ENCODE peak calls at places on chromosomes 4 and X, in ten cellular contexts. One of them, this sample, is unnamed.
A peak's percentile ranks its signal among the peaks of the same experiment; 100 is the strongest.

GRCh38 chrX:11766487-11766886 is 8.4 kb downstream of the MSL3 start:
- DNase-seq in kidney epithelial cell: no peak
- DNase-seq in fibroblast of pulmonary artery: no peak
- DNase-seq in astrocyte of the spinal cord: no peak
- DNase-seq in WERI-Rb-1: no peak
- DNase-seq in IMR-90: no peak
- DNase-seq in cardiac fibroblast: no peak
- DNase-seq in HFF-Myc: no peak
- DNase-seq in fibroblast of lung: no peak
- DNase-seq in fibroblast of villous mesenchyme: no peak
- DNase-seq in this sample: no peak

GRCh38 chr4:154123897-154124296 is 335.0 kb upstream of the SFRP2 start:
- DNase-seq in kidney epithelial cell: no peak
- DNase-seq in fibroblast of pulmonary artery: no peak
- DNase-seq in astrocyte of the spinal cord: no peak
- DNase-seq in WERI-Rb-1: no peak
- DNase-seq in IMR-90: no peak
- DNase-seq in cardiac fibroblast: no peak
- DNase-seq in HFF-Myc: no peak
- DNase-seq in fibroblast of lung: no peak
- DNase-seq in fibroblast of villous mesenchyme: no peak
- DNase-seq in this sample: no peak

GRCh38 chrX:25012433-25012735 is 3.4 kb downstream of the ARX start:
- DNase-seq in kidney epithelial cell: no peak
- DNase-seq in fibroblast of pulmonary artery: no peak
- DNase-seq in astrocyte of the spinal cord: no peak
- DNase-seq in WERI-Rb-1: no peak
- DNase-seq in IMR-90: no peak
- DNase-seq in cardiac fibroblast: no peak
- DNase-seq in HFF-Myc: no peak
- DNase-seq in fibroblast of lung: no peak
- DNase-seq in fibroblast of villous mesenchyme: no peak
- DNase-seq in this sample: no peak

GRCh38 chrX:129842510-129843208 is 1.0 kb downstream of the ZDHHC9 start:
- DNase-seq in kidney epithelial cell: no peak
- DNase-seq in fibroblast of pulmonary artery: peak; percentile 49
- DNase-seq in astrocyte of the spinal cord: peak; percentile 27
- DNase-seq in WERI-Rb-1: no peak
- DNase-seq in IMR-90: peak; percentile 49
- DNase-seq in cardiac fibroblast: peak; percentile 69
- DNase-seq in HFF-Myc: no peak
- DNase-seq in fibroblast of lung: peak; percentile 35
- DNase-seq in fibroblast of villous mesenchyme: peak; percentile 38
- DNase-seq in this sample: peak; percentile 59

GRCh38 chrX:20063153-20063552 is 53.6 kb downstream of the MAP7D2 start:
- DNase-seq in kidney epithelial cell: no peak
- DNase-seq in fibroblast of pulmonary artery: no peak
- DNase-seq in astrocyte of the spinal cord: no peak
- DNase-seq in WERI-Rb-1: no peak
- DNase-seq in IMR-90: no peak
- DNase-seq in cardiac fibroblast: no peak
- DNase-seq in HFF-Myc: no peak
- DNase-seq in fibroblast of lung: no peak
- DNase-seq in fibroblast of villous mesenchyme: no peak
- DNase-seq in this sample: no peak

GRCh38 chr4:175413561-175413960 is 398.5 kb downstream of the GPM6A start:
- DNase-seq in kidney epithelial cell: peak; percentile 44
- DNase-seq in fibroblast of pulmonary artery: no peak
- DNase-seq in astrocyte of the spinal cord: peak; percentile 94
- DNase-seq in WERI-Rb-1: no peak
- DNase-seq in IMR-90: no peak
- DNase-seq in cardiac fibroblast: no peak
- DNase-seq in HFF-Myc: no peak
- DNase-seq in fibroblast of lung: no peak
- DNase-seq in fibroblast of villous mesenchyme: peak; percentile 34
- DNase-seq in this sample: peak; percentile 63

GRCh38 chr4:103008875-103009729 is 10.4 kb downstream of the SLC9B1 start:
- DNase-seq in kidney epithelial cell: no peak
- DNase-seq in fibroblast of pulmonary artery: peak; percentile 90
- DNase-seq in astrocyte of the spinal cord: peak; percentile 75
- DNase-seq in WERI-Rb-1: peak; percentile 22
- DNase-seq in IMR-90: peak; percentile 80
- DNase-seq in cardiac fibroblast: peak; percentile 86
- DNase-seq in HFF-Myc: peak; percentile 69
- DNase-seq in fibroblast of lung: peak; percentile 87
- DNase-seq in fibroblast of villous mesenchyme: peak; percentile 80
- DNase-seq in this sample: peak; percentile 65

GRCh38 chrX:24525455-24525854 is 60.4 kb downstream of the PDK3 start:
- DNase-seq in kidney epithelial cell: no peak
- DNase-seq in fibroblast of pulmonary artery: no peak
- DNase-seq in astrocyte of the spinal cord: no peak
- DNase-seq in WERI-Rb-1: no peak
- DNase-seq in IMR-90: no peak
- DNase-seq in cardiac fibroblast: no peak
- DNase-seq in HFF-Myc: no peak
- DNase-seq in fibroblast of lung: no peak
- DNase-seq in fibroblast of villous mesenchyme: no peak
- DNase-seq in this sample: no peak

GRCh38 chrX:21978346-21978745 is 37.8 kb downstream of the SMS start:
- DNase-seq in kidney epithelial cell: no peak
- DNase-seq in fibroblast of pulmonary artery: no peak
- DNase-seq in astrocyte of the spinal cord: no peak
- DNase-seq in WERI-Rb-1: no peak
- DNase-seq in IMR-90: no peak
- DNase-seq in cardiac fibroblast: no peak
- DNase-seq in HFF-Myc: no peak
- DNase-seq in fibroblast of lung: no peak
- DNase-seq in fibroblast of villous mesenchyme: no peak
- DNase-seq in this sample: no peak

GRCh38 chr4:76090241-76090691 is 15.8 kb downstream of the ART3 start:
- DNase-seq in kidney epithelial cell: peak; percentile 52
- DNase-seq in fibroblast of pulmonary artery: peak; percentile 88
- DNase-seq in astrocyte of the spinal cord: peak; percentile 22
- DNase-seq in WERI-Rb-1: no peak
- DNase-seq in IMR-90: peak; percentile 94
- DNase-seq in cardiac fibroblast: peak; percentile 86
- DNase-seq in HFF-Myc: no peak
- DNase-seq in fibroblast of lung: peak; percentile 90
- DNase-seq in fibroblast of villous mesenchyme: peak; percentile 98
- DNase-seq in this sample: peak; percentile 72

GRCh38 chr4:72777436-72777835 is 208.4 kb upstream of the ADAMTS3 start:
- DNase-seq in kidney epithelial cell: no peak
- DNase-seq in fibroblast of pulmonary artery: no peak
- DNase-seq in astrocyte of the spinal cord: no peak
- DNase-seq in WERI-Rb-1: no peak
- DNase-seq in IMR-90: no peak
- DNase-seq in cardiac fibroblast: no peak
- DNase-seq in HFF-Myc: no peak
- DNase-seq in fibroblast of lung: no peak
- DNase-seq in fibroblast of villous mesenchyme: no peak
- DNase-seq in this sample: no peak

GRCh38 chrX:128518508-128518907 is 466.3 kb upstream of the ACTRT1 start:
- DNase-seq in kidney epithelial cell: no peak
- DNase-seq in fibroblast of pulmonary artery: peak; percentile 0
- DNase-seq in astrocyte of the spinal cord: peak; percentile 5
- DNase-seq in WERI-Rb-1: peak; percentile 17
- DNase-seq in IMR-90: peak; percentile 1
- DNase-seq in cardiac fibroblast: peak; percentile 5
- DNase-seq in HFF-Myc: no peak
- DNase-seq in fibroblast of lung: no peak
- DNase-seq in fibroblast of villous mesenchyme: peak; percentile 0
- DNase-seq in this sample: no peak

GRCh38 chr4:126727461-126727860 is 905.3 kb upstream of the INTU start:
- DNase-seq in kidney epithelial cell: no peak
- DNase-seq in fibroblast of pulmonary artery: peak; percentile 31
- DNase-seq in astrocyte of the spinal cord: peak; percentile 36
- DNase-seq in WERI-Rb-1: no peak
- DNase-seq in IMR-90: peak; percentile 31
- DNase-seq in cardiac fibroblast: peak; percentile 37
- DNase-seq in HFF-Myc: no peak
- DNase-seq in fibroblast of lung: peak; percentile 28
- DNase-seq in fibroblast of villous mesenchyme: no peak
- DNase-seq in this sample: peak; percentile 27

GRCh38 chr4:153068751-153069150 is 132.6 kb downstream of the FHDC1 start:
- DNase-seq in kidney epithelial cell: no peak
- DNase-seq in fibroblast of pulmonary artery: no peak
- DNase-seq in astrocyte of the spinal cord: no peak
- DNase-seq in WERI-Rb-1: no peak
- DNase-seq in IMR-90: no peak
- DNase-seq in cardiac fibroblast: no peak
- DNase-seq in HFF-Myc: no peak
- DNase-seq in fibroblast of lung: no peak
- DNase-seq in fibroblast of villous mesenchyme: no peak
- DNase-seq in this sample: no peak

GRCh38 chr4:24519649-24520048 is 64.7 kb downstream of the DHX15 start:
- DNase-seq in kidney epithelial cell: peak; percentile 53
- DNase-seq in fibroblast of pulmonary artery: peak; percentile 64
- DNase-seq in astrocyte of the spinal cord: peak; percentile 29
- DNase-seq in WERI-Rb-1: no peak
- DNase-seq in IMR-90: peak; percentile 47
- DNase-seq in cardiac fibroblast: peak; percentile 42
- DNase-seq in HFF-Myc: no peak
- DNase-seq in fibroblast of lung: no peak
- DNase-seq in fibroblast of villous mesenchyme: no peak
- DNase-seq in this sample: peak; percentile 13

GRCh38 chr4:67198757-67199156 is 346.5 kb downstream of the CENPC start:
- DNase-seq in kidney epithelial cell: peak; percentile 18
- DNase-seq in fibroblast of pulmonary artery: peak; percentile 77
- DNase-seq in astrocyte of the spinal cord: peak; percentile 70
- DNase-seq in WERI-Rb-1: peak; percentile 30
- DNase-seq in IMR-90: no peak
- DNase-seq in cardiac fibroblast: peak; percentile 63
- DNase-seq in HFF-Myc: no peak
- DNase-seq in fibroblast of lung: no peak
- DNase-seq in fibroblast of villous mesenchyme: no peak
- DNase-seq in this sample: no peak

GRCh38 chrX:3345281-3346081 is 971 bp downstream of the MXRA5 start:
- DNase-seq in kidney epithelial cell: no peak
- DNase-seq in fibroblast of pulmonary artery: peak; percentile 10
- DNase-seq in astrocyte of the spinal cord: peak; percentile 57
- DNase-seq in WERI-Rb-1: no peak
- DNase-seq in IMR-90: no peak
- DNase-seq in cardiac fibroblast: peak; percentile 1
- DNase-seq in HFF-Myc: no peak
- DNase-seq in fibroblast of lung: peak; percentile 11
- DNase-seq in fibroblast of villous mesenchyme: peak; percentile 40
- DNase-seq in this sample: peak; percentile 76

GRCh38 chr4:8269535-8270417 is at the start of gene HTRA3:
- DNase-seq in kidney epithelial cell: no peak
- DNase-seq in fibroblast of pulmonary artery: peak; percentile 64
- DNase-seq in astrocyte of the spinal cord: no peak
- DNase-seq in WERI-Rb-1: no peak
- DNase-seq in IMR-90: peak; percentile 31
- DNase-seq in cardiac fibroblast: no peak
- DNase-seq in HFF-Myc: no peak
- DNase-seq in fibroblast of lung: peak; percentile 48
- DNase-seq in fibroblast of villous mesenchyme: peak; percentile 75
- DNase-seq in this sample: no peak
- H3K4me3 ChIP-seq in kidney epithelial cell: no peak within 1 kb of the TSS
- H3K4me3 ChIP-seq in fibroblast of pulmonary artery: peak within 1 kb of the TSS; percentile 44
- H3K4me3 ChIP-seq in astrocyte of the spinal cord: no peak within 1 kb of the TSS
- H3K4me3 ChIP-seq in WERI-Rb-1: no peak within 1 kb of the TSS
- H3K4me3 ChIP-seq in IMR-90: peak within 1 kb of the TSS; percentile 34
- H3K4me3 ChIP-seq in cardiac fibroblast: peak within 1 kb of the TSS; percentile 34
- H3K4me3 ChIP-seq in HFF-Myc: peak within 1 kb of the TSS; percentile 36
- H3K4me3 ChIP-seq in fibroblast of lung: peak within 1 kb of the TSS; percentile 40
- H3K4me3 ChIP-seq in fibroblast of villous mesenchyme: peak within 1 kb of the TSS; percentile 63
- H3K4me3 ChIP-seq in this sample: peak within 1 kb of the TSS; percentile 22

GRCh38 chrX:70960728-70961127 is 29.8 kb upstream of the SLC7A3 start:
- DNase-seq in kidney epithelial cell: no peak
- DNase-seq in fibroblast of pulmonary artery: peak; percentile 6
- DNase-seq in astrocyte of the spinal cord: no peak
- DNase-seq in WERI-Rb-1: no peak
- DNase-seq in IMR-90: no peak
- DNase-seq in cardiac fibroblast: peak; percentile 10
- DNase-seq in HFF-Myc: no peak
- DNase-seq in fibroblast of lung: no peak
- DNase-seq in fibroblast of villous mesenchyme: peak; percentile 12
- DNase-seq in this sample: no peak
- TF ChIP-seq CTCF in kidney epithelial cell: no peak
- TF ChIP-seq CTCF in fibroblast of pulmonary artery: no peak
- TF ChIP-seq CTCF in astrocyte of the spinal cord: no peak
- TF ChIP-seq CTCF in WERI-Rb-1: no peak
- TF ChIP-seq CTCF in IMR-90: peak; percentile 6
- TF ChIP-seq CTCF in cardiac fibroblast: no peak
- TF ChIP-seq CTCF in HFF-Myc: no peak
- TF ChIP-seq CTCF in fibroblast of lung: no peak
- TF ChIP-seq CTCF in fibroblast of villous mesenchyme: peak; percentile 8
- TF ChIP-seq CTCF in this sample: no peak

GRCh38 chr4:136650541-136651277 is 881.6 kb downstream of the PCDH18 start:
- DNase-seq in kidney epithelial cell: peak; percentile 78
- DNase-seq in fibroblast of pulmonary artery: peak; percentile 25
- DNase-seq in astrocyte of the spinal cord: peak; percentile 70
- DNase-seq in WERI-Rb-1: no peak
- DNase-seq in IMR-90: peak; percentile 62
- DNase-seq in cardiac fibroblast: peak; percentile 65
- DNase-seq in HFF-Myc: no peak
- DNase-seq in fibroblast of lung: peak; percentile 31
- DNase-seq in fibroblast of villous mesenchyme: peak; percentile 11
- DNase-seq in this sample: no peak
- H3K4me3 ChIP-seq in kidney epithelial cell: no peak overlapping the region
- H3K4me3 ChIP-seq in fibroblast of pulmonary artery: no peak overlapping the region
- H3K4me3 ChIP-seq in astrocyte of the spinal cord: no peak overlapping the region
- H3K4me3 ChIP-seq in WERI-Rb-1: no peak overlapping the region
- H3K4me3 ChIP-seq in IMR-90: no peak overlapping the region
- H3K4me3 ChIP-seq in cardiac fibroblast: no peak overlapping the region
- H3K4me3 ChIP-seq in HFF-Myc: no peak overlapping the region
- H3K4me3 ChIP-seq in fibroblast of lung: no peak overlapping the region
- H3K4me3 ChIP-seq in fibroblast of villous mesenchyme: no peak overlapping the region
- H3K4me3 ChIP-seq in this sample: no peak overlapping the region

GRCh38 chr4:39657465-39657864 is 18.8 kb upstream of the SMIM14 start:
- DNase-seq in kidney epithelial cell: no peak
- DNase-seq in fibroblast of pulmonary artery: no peak
- DNase-seq in astrocyte of the spinal cord: no peak
- DNase-seq in WERI-Rb-1: no peak
- DNase-seq in IMR-90: no peak
- DNase-seq in cardiac fibroblast: no peak
- DNase-seq in HFF-Myc: no peak
- DNase-seq in fibroblast of lung: no peak
- DNase-seq in fibroblast of villous mesenchyme: no peak
- DNase-seq in this sample: no peak
- TF ChIP-seq CTCF in kidney epithelial cell: no peak
- TF ChIP-seq CTCF in fibroblast of pulmonary artery: no peak
- TF ChIP-seq CTCF in astrocyte of the spinal cord: no peak
- TF ChIP-seq CTCF in WERI-Rb-1: no peak
- TF ChIP-seq CTCF in IMR-90: no peak
- TF ChIP-seq CTCF in cardiac fibroblast: no peak
- TF ChIP-seq CTCF in HFF-Myc: no peak
- TF ChIP-seq CTCF in fibroblast of lung: no peak
- TF ChIP-seq CTCF in fibroblast of villous mesenchyme: no peak
- TF ChIP-seq CTCF in this sample: no peak

GRCh38 chrX:154517101-154517781 is 1.2 kb upstream of the FAM3A start:
- DNase-seq in kidney epithelial cell: no peak
- DNase-seq in fibroblast of pulmonary artery: no peak
- DNase-seq in astrocyte of the spinal cord: no peak
- DNase-seq in WERI-Rb-1: no peak
- DNase-seq in IMR-90: no peak
- DNase-seq in cardiac fibroblast: no peak
- DNase-seq in HFF-Myc: no peak
- DNase-seq in fibroblast of lung: peak; percentile 63
- DNase-seq in fibroblast of villous mesenchyme: peak; percentile 55
- DNase-seq in this sample: no peak
- H3K4me3 ChIP-seq in kidney epithelial cell: no peak overlapping the region
- H3K4me3 ChIP-seq in fibroblast of pulmonary artery: no peak overlapping the region
- H3K4me3 ChIP-seq in astrocyte of the spinal cord: no peak overlapping the region
- H3K4me3 ChIP-seq in WERI-Rb-1: no peak overlapping the region
- H3K4me3 ChIP-seq in IMR-90: no peak overlapping the region
- H3K4me3 ChIP-seq in cardiac fibroblast: no peak overlapping the region
- H3K4me3 ChIP-seq in HFF-Myc: peak overlapping the region; percentile 42
- H3K4me3 ChIP-seq in fibroblast of lung: peak overlapping the region; percentile 51
- H3K4me3 ChIP-seq in fibroblast of villous mesenchyme: peak overlapping the region; percentile 21
- H3K4me3 ChIP-seq in this sample: peak overlapping the region; percentile 65

This sample was measured in AG10803.